ENCODE peak calls at places on chromosomes 16 and 17, in seven cellular contexts. G is HEK293T, F is HCT116, S is WTC11, O is H1, B is GM12878, L is HepG2. N is an unnamed sample.

GRCh38 chr17:8153957-8154607 is 1.9 kb upstream of the PER1 start:
- DNase-seq in G (peak; percentile 73), F (peak; percentile 93), O (peak; percentile 99), B (no peak), S (peak; percentile 98), L (peak; percentile 69), N (peak; percentile 85)

GRCh38 chr16:87946596-87947350 is 4.5 kb upstream of the BANP start:
- DNase-seq in F (no peak), S (no peak), G (no peak), O (no peak), L (no peak), B (no peak), N (no peak)

GRCh38 chr16:83809092-83809491 is 1.3 kb downstream of the HSBP1 start:
- DNase-seq in F (no peak), G (no peak), B (no peak), L (no peak), O (no peak), S (no peak), N (no peak)

GRCh38 chr17:49832840-49833599 is 14.8 kb downstream of the TAC4 start:
- DNase-seq in L (no peak), S (no peak), F (no peak), O (no peak), B (no peak), G (no peak), N (no peak)

GRCh38 chr16:11557811-11558210 is 28.9 kb downstream of the LITAF start:
- DNase-seq in F (no peak), O (no peak), L (no peak), S (no peak), B (no peak), G (no peak), N (no peak)

GRCh38 chr17:43576563-43577229 is 30.6 kb upstream of the ETV4 start:
- DNase-seq in F (peak; percentile 69), S (peak; percentile 85), B (peak; percentile 49), G (peak; percentile 80), L (peak; percentile 88), O (peak; percentile 84), N (peak; percentile 93)

GRCh38 chr17:4565209-4566141 is 5.1 kb upstream of the GGT6 start:
- DNase-seq in L (peak; percentile 83), S (peak; percentile 68), F (peak; percentile 84), G (peak; percentile 82), O (no peak), B (no peak), N (peak; percentile 80)

GRCh38 chr16:2710711-2711231 is 9.3 kb downstream of the PRSS27 start:
- DNase-seq in B (no peak), G (no peak), O (no peak), S (no peak), L (no peak), F (no peak), N (no peak)

GRCh38 chr17:4162366-4162765 is 19.4 kb downstream of the CYB5D2 start:
- DNase-seq in G (no peak), S (no peak), F (no peak), B (no peak), O (no peak), L (no peak), N (no peak)

GRCh38 chr17:5203908-5204294 is 12.2 kb upstream of the ZNF594 start:
- DNase-seq in G (no peak), L (no peak), S (no peak), B (no peak), O (no peak), F (no peak), N (no peak)

GRCh38 chr17:59641799-59642484 is 22.2 kb downstream of the CLTC start:
- DNase-seq in L (no peak), B (peak; percentile 63), S (no peak), O (no peak), F (no peak), G (no peak), N (no peak)

GRCh38 chr17:81794509-81794908 is 9.4 kb upstream of the GCGR start:
- DNase-seq in S (no peak), F (no peak), O (no peak), G (no peak), B (no peak), L (no peak), N (no peak)

GRCh38 chr16:9058211-9058610 is 33.2 kb upstream of the HAPSTR1 start:
- DNase-seq in L (no peak), B (no peak), O (no peak), F (no peak), G (no peak), S (no peak), N (no peak)

GRCh38 chr16:9062301-9062700 is 29.1 kb upstream of the HAPSTR1 start:
- DNase-seq in O (no peak), S (no peak), L (no peak), G (no peak), F (no peak), B (no peak), N (no peak)

GRCh38 chr16:9065077-9065476 is 26.4 kb upstream of the HAPSTR1 start:
- DNase-seq in O (no peak), F (no peak), L (no peak), B (no peak), S (no peak), G (no peak), N (no peak)

GRCh38 chr16:9060225-9060624 is 31.2 kb upstream of the HAPSTR1 start:
- DNase-seq in S (no peak), G (no peak), O (no peak), L (no peak), F (no peak), B (no peak), N (no peak)

DNA sequence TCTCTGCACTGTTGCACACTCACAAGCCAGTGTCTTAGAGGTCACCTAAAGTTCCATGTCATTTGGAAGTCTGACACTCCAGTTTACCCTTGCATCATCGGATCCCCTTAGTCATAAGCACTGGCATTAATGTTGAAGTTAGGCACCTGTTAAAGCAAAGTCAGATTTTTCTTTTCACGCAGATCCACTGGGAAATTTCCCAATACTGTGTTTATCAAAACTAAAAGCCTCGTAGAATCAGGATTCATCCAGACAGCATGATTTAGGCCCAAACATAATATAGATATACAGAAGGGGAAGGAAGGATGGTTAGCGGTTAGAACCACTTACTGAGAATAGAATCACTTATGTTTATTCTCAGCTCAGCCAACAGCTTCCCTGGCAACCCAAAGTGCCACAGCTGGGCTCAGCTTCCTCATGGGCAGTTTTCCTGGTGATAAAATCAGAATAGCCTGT is 30.1 kb upstream of the HAPSTR1 start:
- DNase-seq in S (no peak), B (no peak), G (no peak), L (no peak), O (no peak), F (no peak), N (no peak)
- TF ChIP-seq SP1 in S (no peak), B (no peak), G (no peak), L (no peak), O (no peak), F (no peak), N (no peak)

DNA sequence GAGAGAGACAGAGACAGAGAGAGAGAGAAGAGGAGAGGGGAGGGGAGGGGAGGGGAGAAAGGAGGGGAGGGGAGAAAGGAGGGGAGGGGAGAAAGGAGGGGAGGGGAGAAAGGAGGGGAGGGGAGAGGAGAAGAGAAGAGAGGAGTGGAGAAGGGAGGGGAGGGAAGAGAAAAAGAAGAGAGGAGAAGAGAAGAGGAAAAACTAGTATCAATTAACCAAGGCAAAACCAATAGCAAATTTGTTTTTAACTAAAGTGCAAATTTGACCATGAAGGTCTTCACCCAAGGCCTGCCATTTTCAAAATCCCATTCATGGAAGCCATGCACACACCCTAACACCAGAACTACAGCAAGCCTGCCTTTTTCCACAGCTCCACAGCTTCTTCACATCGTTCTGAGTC is 16.6 kb downstream of the GRIN2A start:
- DNase-seq in L (no peak), O (no peak), S (no peak), B (no peak), G (no peak), F (no peak), N (no peak)
- TF ChIP-seq SP1 in L (no peak), O (no peak), S (no peak), B (no peak), G (no peak), F (no peak), N (no peak)

DNA sequence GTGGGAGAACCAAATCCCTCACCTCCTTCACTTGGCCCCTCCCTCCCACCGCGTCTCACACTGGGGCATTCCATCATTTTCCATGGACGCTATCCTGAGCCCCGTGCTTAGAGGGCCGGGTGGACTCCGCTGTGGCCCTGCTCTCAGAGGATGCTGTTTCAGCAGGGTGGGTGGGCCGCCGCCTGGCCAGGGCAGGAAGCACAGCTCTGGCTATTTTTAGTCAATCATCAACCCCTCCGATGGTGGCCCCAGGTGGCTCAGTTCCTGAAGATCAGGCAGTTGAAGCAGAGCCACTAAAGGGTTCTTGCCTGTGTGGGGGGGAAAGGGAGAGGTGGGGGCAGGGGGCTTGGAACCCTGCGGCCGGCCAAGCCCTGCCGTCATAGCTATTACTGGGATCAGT is 230.3 kb downstream of the ENGASE start:
- DNase-seq in S (peak; percentile 59), O (peak; percentile 66), L (no peak), B (no peak), G (peak; percentile 42), F (no peak), N (peak; percentile 16)
- TF ChIP-seq SP1 in S (no peak), O (no peak), L (no peak), B (no peak), G (no peak), F (no peak), N (no peak)

GRCh38 chr16:57385083-57385482 is 12.8 kb downstream of the CX3CL1 start:
- DNase-seq in G (no peak), B (no peak), F (no peak), L (no peak), S (no peak), O (no peak), N (no peak)

GRCh38 chr16:57382535-57383275 is 10.4 kb downstream of the CX3CL1 start:
- DNase-seq in O (no peak), F (no peak), B (no peak), G (no peak), S (no peak), L (no peak), N (no peak)

GRCh38 chr16:57384248-57385070 is 12.2 kb downstream of the CX3CL1 start:
- DNase-seq in O (no peak), L (no peak), B (no peak), F (no peak), G (no peak), S (no peak), N (no peak)

GRCh38 chr16:57381791-57382534 is 9.7 kb downstream of the CX3CL1 start:
- DNase-seq in G (no peak), B (no peak), S (no peak), O (no peak), F (no peak), L (no peak), N (no peak)

DNA sequence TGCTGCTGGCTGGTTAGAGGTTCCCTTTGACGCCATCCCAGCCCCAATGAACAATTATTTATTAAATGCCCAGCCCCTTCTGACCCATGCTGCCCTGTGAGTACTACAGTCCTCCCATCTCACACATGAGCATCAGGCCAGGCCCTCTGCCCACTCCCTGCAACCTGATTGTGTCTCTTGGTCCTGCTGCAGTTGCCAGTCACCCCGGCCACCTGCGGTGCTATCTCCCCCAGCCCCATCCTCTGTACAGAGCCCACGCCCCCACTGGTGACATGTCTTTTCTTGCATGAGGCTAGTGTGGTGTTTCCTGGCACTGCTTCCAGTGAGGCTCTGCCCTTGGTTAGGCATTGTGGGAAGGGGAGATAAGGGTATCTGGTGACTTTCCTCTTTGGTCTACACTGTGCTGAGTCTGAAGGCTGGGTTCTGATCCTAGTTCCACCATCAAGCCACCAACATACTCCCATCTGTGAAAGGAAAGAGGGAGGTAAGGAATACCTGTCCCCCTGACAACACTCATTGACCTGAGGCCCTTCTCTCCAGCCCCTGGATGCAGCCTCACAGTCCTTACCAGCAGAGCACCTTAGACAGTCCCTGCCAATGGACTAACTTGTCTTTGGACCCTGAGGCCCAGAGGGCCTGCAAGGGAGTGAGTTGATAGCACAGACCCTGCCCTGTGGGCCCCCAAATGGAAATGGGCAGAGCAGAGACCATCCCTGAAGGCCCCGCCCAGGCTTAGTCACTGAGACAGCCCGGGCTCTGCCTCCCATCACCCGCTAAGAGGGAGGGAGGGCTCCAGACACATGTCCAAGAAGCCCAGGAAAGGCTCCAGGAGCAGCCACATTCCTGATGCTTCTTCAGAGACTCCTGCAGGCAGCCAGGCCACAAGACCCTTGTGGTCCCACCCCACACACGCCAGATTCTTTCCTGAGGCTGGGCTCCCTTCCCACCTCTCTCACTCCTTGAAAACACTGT is 11.3 kb downstream of the CX3CL1 start:
- DNase-seq in O (no peak), L (peak; percentile 44), G (no peak), S (no peak), B (no peak), F (no peak), N (no peak)
- TF ChIP-seq SP1 in O (no peak), L (no peak), G (no peak), S (no peak), B (no peak), F (no peak), N (no peak)